ENCODE peak calls at places on chromosome 10, in four cellular contexts. F, W, O and Z are unnamed samples.

GRCh38 chr10:102801496-102801895 is 35.7 kb downstream of the CYP17A1 start:
- DNase-seq in F (no peak), W (no peak), O (no peak), Z (no peak)

GRCh38 chr10:8137726-8138125 is 83.2 kb downstream of the GATA3 start:
- DNase-seq in F (no peak), W (no peak), O (no peak), Z (no peak)

GRCh38 chr10:97682042-97682441 is 5.0 kb downstream of the AVPI1 start:
- DNase-seq in F (no peak), W (no peak), O (peak; percentile 50), Z (no peak)

GRCh38 chr10:79277579-79277978 is 69.7 kb upstream of the PPIF start:
- DNase-seq in F (no peak), W (no peak), O (no peak), Z (no peak)

GRCh38 chr10:80110986-80111385 is 21.5 kb upstream of the PLAC9 start:
- DNase-seq in F (no peak), W (no peak), O (peak; percentile 81), Z (no peak)

GRCh38 chr10:95506056-95506737 is 55.0 kb downstream of the SORBS1 start:
- DNase-seq in F (no peak), W (no peak), O (no peak), Z (no peak)

GRCh38 chr10:4346257-4346656 is 479.8 kb upstream of the AKR1E2 start:
- DNase-seq in F (no peak), W (no peak), O (no peak), Z (no peak)

GRCh38 chr10:50469778-50470193 is 154.0 kb downstream of the SGMS1 start:
- DNase-seq in F (no peak), W (no peak), O (no peak), Z (no peak)

GRCh38 chr10:36476399-36476798 is 649.0 kb upstream of the ANKRD30A start:
- DNase-seq in F (no peak), W (no peak), O (no peak), Z (no peak)

GRCh38 chr10:109698888-109699685 is 224.2 kb downstream of the XPNPEP1 start:
- DNase-seq in F (no peak), W (no peak), O (no peak), Z (no peak)

GRCh38 chr10:93566435-93567276 is at the start of gene FFAR4:
- DNase-seq in F (no peak), W (no peak), O (no peak), Z (peak; percentile 60)

GRCh38 chr10:11232222-11232961 is 214.7 kb downstream of the CELF2 start:
- DNase-seq in F (no peak), W (no peak), O (no peak), Z (no peak)

GRCh38 chr10:100621360-100622205 is 85.8 kb downstream of the HIF1AN start:
- DNase-seq in F (no peak), W (no peak), O (no peak), Z (no peak)

GRCh38 chr10:106559442-106559841 is 605.1 kb downstream of the SORCS1 start:
- DNase-seq in F (no peak), W (no peak), O (no peak), Z (no peak)

GRCh38 chr10:11113156-11113555 is 95.5 kb downstream of the CELF2 start:
- DNase-seq in F (no peak), W (peak; percentile 13), O (no peak), Z (no peak)

GRCh38 chr10:52801951-52802350 is 29.4 kb upstream of the MBL2 start:
- DNase-seq in F (no peak), W (no peak), O (no peak), Z (peak; percentile 7)

GRCh38 chr10:44306147-44306710 is 78.7 kb downstream of the CXCL12 start:
- DNase-seq in F (no peak), W (no peak), O (no peak), Z (no peak)

GRCh38 chr10:95559466-95559865 is 1.7 kb downstream of the SORBS1 start:
- DNase-seq in F (no peak), W (no peak), O (no peak), Z (no peak)

GRCh38 chr10:95861401-95861800 is 46.4 kb upstream of the CC2D2B start:
- DNase-seq in F (no peak), W (no peak), O (no peak), Z (no peak)

DNA sequence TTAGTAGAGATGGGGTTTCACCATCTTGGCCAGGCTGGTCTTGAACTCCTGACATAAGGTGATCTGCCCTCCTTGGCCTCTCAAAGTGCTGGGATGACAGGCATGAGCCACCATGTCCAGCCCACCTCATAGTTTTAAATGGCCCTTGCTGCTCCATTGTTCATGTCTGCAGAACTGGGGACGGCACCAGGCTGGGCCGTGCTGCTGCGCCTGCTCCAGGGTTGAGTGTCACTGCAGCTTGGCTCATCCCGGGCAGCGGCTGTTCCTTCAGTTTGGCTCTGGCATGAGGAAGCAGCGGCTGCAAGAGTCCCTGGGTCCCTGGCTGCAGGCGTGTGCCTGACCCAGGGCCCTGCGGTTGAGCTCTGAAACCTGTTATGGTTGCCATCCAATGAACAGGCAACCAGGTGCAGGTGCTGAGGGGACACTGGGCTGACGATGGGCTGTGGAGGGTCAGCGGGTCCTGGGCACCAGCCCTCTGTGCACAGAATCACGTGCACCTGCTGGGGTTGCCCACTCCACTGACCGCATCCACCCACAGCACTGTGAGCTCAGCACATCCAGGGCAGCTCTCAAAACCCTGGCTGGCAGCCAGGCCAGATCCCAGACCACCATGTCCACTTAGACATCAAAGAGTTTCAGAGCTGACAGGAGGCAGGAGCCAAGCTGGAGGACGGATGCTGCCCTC is 70.2 kb upstream of the PPP2R2D start:
- DNase-seq in F (no peak), W (no peak), O (no peak), Z (no peak)
- TF ChIP-seq PHF8 in F (no peak), W (no peak), O (no peak), Z (no peak)

GRCh38 chr10:132630666-132631347 is 93.2 kb downstream of the INPP5A start:
- DNase-seq in F (no peak), W (no peak), O (no peak), Z (no peak)
- TF ChIP-seq RAD21 in F (no peak), W (no peak), O (no peak), Z (no peak)

DNA sequence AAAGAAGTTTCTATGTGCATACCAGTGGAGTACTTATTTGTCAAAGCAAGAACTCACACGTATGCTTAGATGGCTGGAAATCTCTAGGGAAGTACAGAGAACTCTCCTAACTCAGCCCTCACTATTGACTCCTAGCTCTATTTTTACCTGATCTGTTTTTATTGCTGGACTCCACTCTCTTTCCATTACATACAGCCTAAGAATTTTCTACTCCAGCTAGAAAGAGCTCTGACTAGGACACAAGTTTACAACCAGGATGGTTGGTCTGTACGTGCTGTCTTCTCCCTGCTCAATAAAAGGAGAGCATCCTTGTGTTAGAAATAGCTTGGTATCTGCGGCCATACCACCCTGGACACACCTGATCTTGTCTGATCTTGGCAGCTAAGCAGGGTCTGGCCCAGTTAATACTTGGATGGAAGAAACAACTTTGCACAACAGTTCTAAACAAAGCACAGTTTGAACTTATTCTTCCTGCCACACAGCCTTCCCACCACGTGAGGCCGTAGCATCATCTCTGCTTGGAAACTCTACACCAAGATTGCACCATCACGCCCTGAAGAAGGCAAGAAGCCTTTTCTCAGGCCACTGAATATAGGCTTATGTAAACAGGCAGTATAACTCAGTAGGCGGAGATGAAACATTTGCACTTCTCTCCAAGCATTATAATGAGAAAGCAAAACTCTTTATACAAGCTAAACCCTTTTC is 50.7 kb downstream of the KCNMA1 start:
- DNase-seq in F (no peak), W (no peak), O (no peak), Z (peak; percentile 71)
- TF ChIP-seq PHF8 in F (no peak), W (no peak), O (no peak), Z (no peak)

DNA sequence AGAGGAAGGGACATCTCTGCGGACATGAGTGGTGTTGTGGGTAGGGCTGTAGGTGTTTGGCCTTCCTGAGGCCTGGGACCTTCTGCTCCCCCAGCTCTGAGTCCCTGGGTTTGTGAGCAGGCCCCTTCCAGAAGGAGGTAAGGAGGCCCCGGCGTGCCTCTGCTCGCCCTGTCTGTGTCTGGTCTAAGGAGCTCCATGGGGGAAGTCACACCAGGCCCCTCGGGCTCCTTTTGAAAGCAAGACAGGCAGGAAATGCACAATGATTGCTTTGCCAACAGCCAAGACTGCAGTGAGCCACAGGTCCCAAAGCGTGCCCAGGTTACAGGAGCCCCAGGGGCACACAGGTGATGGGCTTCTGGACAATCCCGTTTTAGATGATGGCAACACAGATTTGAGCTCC is 89.5 kb downstream of the FAM53B start:
- DNase-seq in F (no peak), W (no peak), O (no peak), Z (no peak)
- TF ChIP-seq RAD21 in F (no peak), W (no peak), O (no peak), Z (no peak)

GRCh38 chr10:119640875-119641526 is 10.2 kb upstream of the BAG3 start:
- DNase-seq in F (no peak), W (no peak), O (peak; percentile 48), Z (no peak)

GRCh38 chr10:119644994-119645393 is 6.2 kb upstream of the BAG3 start:
- DNase-seq in F (no peak), W (no peak), O (no peak), Z (no peak)

GRCh38 chr10:119644215-119644826 is 6.9 kb upstream of the BAG3 start:
- DNase-seq in F (no peak), W (no peak), O (peak; percentile 27), Z (no peak)

GRCh38 chr10:119642556-119643111 is 8.5 kb upstream of the BAG3 start:
- DNase-seq in F (no peak), W (no peak), O (no peak), Z (no peak)

DNA sequence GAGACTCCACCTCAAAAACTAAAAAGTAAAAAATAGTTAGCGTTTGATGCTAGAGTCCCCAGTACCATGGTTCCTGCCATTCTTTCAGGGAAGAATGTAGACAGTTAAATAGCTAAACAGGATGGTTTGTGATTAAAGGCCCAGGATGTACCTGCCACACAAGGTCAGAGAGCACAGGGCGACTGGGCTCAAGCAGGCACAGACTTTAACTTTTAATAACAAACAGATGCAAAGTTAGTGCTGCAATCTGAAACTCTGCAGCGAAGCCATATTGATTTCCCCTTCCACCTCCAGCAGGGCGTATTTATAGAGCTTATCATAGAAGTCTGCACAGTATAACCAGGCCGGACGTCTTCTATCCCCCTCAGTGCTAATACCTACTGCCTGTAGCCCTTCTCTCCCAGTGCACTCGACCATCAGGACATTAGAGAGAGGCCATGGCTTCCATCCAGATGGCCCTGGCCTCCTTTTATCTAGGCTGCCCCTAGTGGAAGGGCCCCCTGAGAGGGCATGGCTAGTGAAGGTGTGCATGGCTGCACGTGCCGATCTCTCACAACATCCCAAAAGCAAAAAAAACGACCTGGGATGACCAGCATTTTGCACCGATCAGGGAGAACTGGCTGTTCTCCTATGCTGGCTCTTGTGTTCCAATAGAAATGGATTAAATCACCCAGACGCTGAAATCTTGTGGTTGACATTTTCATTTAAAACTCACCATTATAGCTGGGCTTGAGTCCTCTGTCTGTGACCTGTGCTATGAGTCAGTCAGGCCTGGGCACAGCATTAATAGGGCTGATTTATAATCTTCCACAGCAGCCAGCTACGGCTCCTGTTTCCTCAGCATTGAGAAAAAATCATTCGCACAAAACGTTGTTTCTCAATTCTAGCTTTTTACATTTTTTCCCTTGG is 7.6 kb upstream of the BAG3 start:
- DNase-seq in F (no peak), W (no peak), O (peak; percentile 47), Z (no peak)
- TF ChIP-seq PHF8 in F (no peak), W (no peak), O (peak; percentile 32), Z (no peak)

GRCh38 chr10:64394744-64395143 is 873.5 kb downstream of the REEP3 start:
- DNase-seq in F (no peak), W (no peak), O (no peak), Z (no peak)
- TF ChIP-seq RAD21 in F (no peak), W (no peak), O (no peak), Z (no peak)